ENCODE peak calls at places on chromosomes 16 and 17, in five cellular contexts. Y is stimulated activated naive CD8-positive, alpha-beta T cell treated with anti-CD3 and anti-CD28 coated beads, Interleukin-15, Interleukin-2, amounts not matched to agents 100 U/mL and 50 U/mL, for 24 hours; F is nephron progenitor cell; V is activated T-helper 1 cell treated with anti-CD3 and anti-CD28 coated beads, Interleukin-2, amount 50 U/mL, for 16 hours; M is Peyer's patch. H is an unnamed sample.

GRCh38 chr17:27354491-27355081 is 60.7 kb downstream of the WSB1 start:
- DNase-seq in Y (no peak), F (no peak), V (no peak), M (no peak), H (no peak)

GRCh38 chr17:15966183-15966878 is 21.4 kb downstream of the ADORA2B start:
- DNase-seq in Y (no peak), F (no peak), V (no peak), M (no peak), H (peak)

GRCh38 chr16:27475561-27475960 is 73.6 kb downstream of the IL21R start:
- DNase-seq in Y (no peak), F (no peak), V (no peak), M (no peak), H (no peak)

GRCh38 chr17:48732688-48733629 is 4.4 kb upstream of the HOXB13 start:
- DNase-seq in Y (no peak), F (peak), V (no peak), M (no peak), H (no peak)

GRCh38 chr17:27907976-27908558 is 14.9 kb upstream of the LYRM9 start:
- DNase-seq in Y (no peak), F (no peak), V (no peak), M (no peak), H (no peak)

GRCh38 chr17:15782809-15783208 is 50.7 kb downstream of the TBC1D26 start:
- DNase-seq in Y (peak), F (no peak), V (no peak), M (peak), H (peak)

GRCh38 chr16:67561824-67562525 is 351 bp upstream of the CTCF start:
- DNase-seq in Y (peak), F (peak), V (peak), M (peak), H (peak)

GRCh38 chr17:67999291-67999911 is 3.1 kb upstream of the C17orf58 start:
- DNase-seq in Y (no peak), F (no peak), V (no peak), M (no peak), H (no peak)

GRCh38 chr17:14805348-14805747 is 459.8 kb downstream of the PMP22 start:
- DNase-seq in Y (no peak), F (no peak), V (no peak), M (no peak), H (no peak)

GRCh38 chr16:48365601-48366164 is 19.5 kb downstream of the SIAH1 start:
- DNase-seq in Y (peak), F (peak), V (peak), M (peak), H (peak)

GRCh38 chr17:45234641-45235040 is 13.0 kb downstream of the FMNL1 start:
- DNase-seq in Y (peak), F (peak), V (no peak), M (no peak), H (no peak)

GRCh38 chr17:10117085-10117484 is 81.3 kb downstream of the GAS7 start:
- DNase-seq in Y (no peak), F (no peak), V (no peak), M (no peak), H (no peak)

GRCh38 chr16:67198238-67198734 is 645 bp upstream of the ELMO3 start:
- DNase-seq in Y (no peak), F (no peak), V (no peak), M (peak), H (no peak)

GRCh38 chr17:40284085-40284713 is 3.5 kb upstream of the CDC6 start:
- DNase-seq in Y (no peak), F (no peak), V (no peak), M (no peak), H (no peak)

GRCh38 chr17:48025904-48026502 is 11.6 kb downstream of the COPZ2 start:
- DNase-seq in Y (no peak), F (no peak), V (no peak), M (no peak), H (no peak)

GRCh38 chr17:36578671-36579070 is 13.0 kb upstream of the DHRS11 start:
- DNase-seq in Y (no peak), F (no peak), V (no peak), M (no peak), H (no peak)

GRCh38 chr16:53129281-53130192 is 74.7 kb downstream of the CHD9 start:
- DNase-seq in Y (no peak), F (no peak), V (no peak), M (no peak), H (no peak)

GRCh38 chr17:59839646-59840328 is 53.0 kb downstream of the TUBD1 start:
- DNase-seq in Y (no peak), F (no peak), V (no peak), M (no peak), H (no peak)